ENCODE peak calls at places on chromosomes 4 and X, in five cellular contexts. U, M, I, Z and T are unnamed samples. For H3K9me3, the result is how much of the 10 kb centered on the place peaks cover.

GRCh38 chr4:168200685-168201084 is 108.3 kb downstream of the ANXA10 start:
- DNase-seq in M (no peak), Z (no peak), U (no peak), I (no peak), T (no peak)

GRCh38 chr4:7845493-7846124 is 94.1 kb downstream of the AFAP1 start:
- DNase-seq in I (no peak), U (no peak), Z (no peak), M (no peak), T (no peak)

GRCh38 chr4:184983660-184984356 is 34.5 kb upstream of the HELT start:
- DNase-seq in M (peak), Z (peak), U (peak), I (peak), T (peak)

GRCh38 chrX:9622128-9622527 is 143.5 kb downstream of the GPR143 start:
- DNase-seq in M (no peak), Z (no peak), I (no peak), U (peak), T (no peak)

GRCh38 chr4:106588906-106589305 is 220.3 kb upstream of the GIMD1 start:
- DNase-seq in M (no peak), I (no peak), Z (no peak), U (no peak), T (no peak)

GRCh38 chr4:128076465-128076864 is 15.4 kb downstream of the LARP1B start:
- DNase-seq in U (no peak), I (no peak), M (no peak), Z (no peak), T (no peak)

GRCh38 chr4:156941940-156942548 is 29.6 kb downstream of the PDGFC start:
- DNase-seq in I (peak), Z (no peak), U (no peak), M (peak), T (no peak)

GRCh38 chrX:103151799-103152198 is 58.9 kb upstream of the NXF3 start:
- DNase-seq in I (no peak), M (no peak), U (no peak), Z (no peak), T (no peak)

GRCh38 chr4:5157721-5158390 is 106.6 kb downstream of the STK32B start:
- DNase-seq in I (peak), Z (no peak), U (no peak), M (no peak), T (no peak)

GRCh38 chr4:101262683-101263082 is 84.6 kb downstream of the PPP3CA start:
- DNase-seq in I (no peak), Z (no peak), U (no peak), M (no peak), T (no peak)

GRCh38 chr4:140427104-140427918 is at the start of gene CLGN:
- DNase-seq in U (peak), I (peak), M (peak), Z (no peak), T (peak)

GRCh38 chr4:90745176-90745575 is 618.0 kb downstream of the CCSER1 start:
- DNase-seq in U (no peak), Z (no peak), I (peak), M (no peak), T (no peak)

GRCh38 chrX:44400588-44400987 is 57.1 kb upstream of the EFHC2 start:
- DNase-seq in Z (no peak), M (no peak), I (peak), U (no peak), T (no peak)

GRCh38 chrX:153338836-153339235 is 4.9 kb downstream of the ZNF275 start:
- DNase-seq in U (peak), M (no peak), I (no peak), Z (no peak), T (no peak)

GRCh38 chr4:76125816-76126215 is 22.4 kb downstream of the NUP54 start:
- DNase-seq in Z (no peak), I (no peak), M (no peak), U (no peak), T (no peak)

GRCh38 chrX:85992811-85993229 is 54.5 kb downstream of the CHM start:
- DNase-seq in U (no peak), Z (no peak), I (no peak), M (no peak), T (no peak)

GRCh38 chr4:105198541-105198940 is 51.9 kb downstream of the TET2 start:
- DNase-seq in I (peak), Z (no peak), U (no peak), M (no peak), T (no peak)

GRCh38 chr4:38283724-38284123 is 323.5 kb downstream of the PTTG2 start:
- DNase-seq in Z (no peak), M (no peak), U (no peak), I (no peak), T (no peak)

GRCh38 chr4:15653430-15653829 is 1.7 kb downstream of the FBXL5 start:
- DNase-seq in Z (no peak), U (peak), I (no peak), M (no peak), T (no peak)

GRCh38 chr4:79042079-79042674 is 102.9 kb upstream of the PAQR3 start:
- DNase-seq in I (peak), M (no peak), Z (no peak), U (no peak), T (peak)

GRCh38 chr4:1768367-1769034 is 24.6 kb upstream of the FGFR3 start:
- DNase-seq in M (no peak), I (no peak), Z (no peak), U (no peak), T (no peak)

GRCh38 chrX:22109442-22109841 is 77.3 kb downstream of the PHEX start:
- DNase-seq in I (peak), Z (no peak), M (no peak), U (no peak), T (no peak)

GRCh38 chrX:8647176-8647575 is 84.8 kb downstream of the ANOS1 start:
- DNase-seq in Z (no peak), U (no peak), I (peak), M (no peak), T (no peak)

GRCh38 chr4:109078724-109079123 is 223.7 kb downstream of the COL25A1 start:
- DNase-seq in I (no peak), U (no peak), M (no peak), Z (no peak), T (no peak)

GRCh38 chr4:165210566-165210965 is 3.2 kb downstream of the KLHL2 start:
- DNase-seq in Z (no peak), I (peak), M (no peak), U (no peak), T (no peak)

GRCh38 chrX:663841-664240 is 33.2 kb downstream of the SHOX start:
- DNase-seq in U (no peak), M (no peak), I (no peak), Z (no peak), T (no peak)
- H3K9me3 ChIP-seq in U (under half), M (under half), I (under half), Z (under half), T (under half)

DNA sequence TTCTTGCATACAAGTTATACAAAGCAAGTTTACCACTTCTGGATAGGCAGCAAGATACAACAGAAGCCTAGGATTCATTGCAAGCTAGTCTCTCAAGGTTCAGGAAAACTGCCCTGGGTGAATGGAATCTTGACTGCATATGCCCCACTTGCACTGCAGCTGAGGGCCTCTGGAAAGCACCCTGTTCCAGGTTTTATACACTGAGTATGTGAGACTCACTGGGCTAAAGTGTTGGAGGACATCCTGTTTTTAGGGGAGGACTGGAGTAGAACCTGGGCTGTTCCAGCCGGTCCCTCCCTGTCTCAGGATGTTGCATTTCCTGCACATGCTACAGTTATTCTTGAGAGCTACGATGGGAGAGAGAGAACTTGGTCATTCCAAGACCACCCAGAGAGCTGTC is 168.5 kb upstream of the NUDT6 start:
- DNase-seq in Z (no peak), M (no peak), U (no peak), I (no peak), T (no peak)
- H3K9me3 ChIP-seq in Z (under half), M (under half), U (under half), I (under half), T (under half)

GRCh38 chrX:39304746-39305145 is 503.5 kb downstream of the MID1IP1 start:
- DNase-seq in I (no peak), U (no peak), M (no peak), Z (no peak), T (no peak)

GRCh38 chrX:39298821-39299220 is 497.6 kb downstream of the MID1IP1 start:
- DNase-seq in I (no peak), M (no peak), Z (no peak), U (no peak), T (no peak)

GRCh38 chrX:39299615-39300014 is 498.4 kb downstream of the MID1IP1 start:
- DNase-seq in M (no peak), U (no peak), I (no peak), Z (no peak), T (no peak)

GRCh38 chrX:39301041-39301440 is 499.8 kb downstream of the MID1IP1 start:
- DNase-seq in M (no peak), I (no peak), U (no peak), Z (no peak), T (no peak)

GRCh38 chrX:39302838-39303237 is 501.6 kb downstream of the MID1IP1 start:
- DNase-seq in M (no peak), I (no peak), Z (no peak), U (no peak), T (no peak)
- H3K9me3 ChIP-seq in M (under half), I (under half), Z (under half), U (under half), T (under half)

GRCh38 chr4:3460926-3461325 is 2.2 kb upstream of the DOK7 start:
- DNase-seq in Z (no peak), M (peak), U (no peak), I (no peak), T (no peak)

GRCh38 chr4:3462790-3463415 is at the start of gene DOK7:
- DNase-seq in I (no peak), U (no peak), M (peak), Z (no peak), T (no peak)

GRCh38 chr4:3462321-3462789 is 751 bp upstream of the DOK7 start:
- DNase-seq in M (peak), Z (no peak), U (no peak), I (no peak), T (no peak)

GRCh38 chr4:3461515-3462291 is 1.4 kb upstream of the DOK7 start:
- DNase-seq in M (peak), U (no peak), I (no peak), Z (no peak), T (no peak)

GRCh38 chr4:3458371-3458770 is 4.7 kb upstream of the DOK7 start:
- DNase-seq in M (no peak), U (no peak), Z (no peak), I (no peak), T (no peak)
- H3K9me3 ChIP-seq in M (under half), U (under half), Z (under half), I (under half), T (under half)

GRCh38 chrX:140022482-140022881 is 57.2 kb upstream of the CXorf66 start:
- DNase-seq in I (no peak), M (no peak), U (no peak), Z (no peak), T (no peak)
- H3K9me3 ChIP-seq in I (under half), M (under half), U (under half), Z (under half), T (under half)